ENCODE peak calls at places on chromosomes 13 and 19, in four cellular contexts. E is mesendoderm, P is IMR-90, O is H1. Q is an unnamed sample.

GRCh38 chr13:98141938-98142426 is 912 bp upstream of the FARP1 start:
- DNase-seq in O (no peak), P (no peak), E (peak), Q (peak)

GRCh38 chr13:93862259-93862658 is 617.2 kb downstream of the DCT start:
- DNase-seq in P (peak), E (no peak), O (no peak), Q (no peak)

GRCh38 chr13:73625562-73626339 is 508.5 kb downstream of the KLF12 start:
- DNase-seq in P (no peak), O (no peak), E (no peak), Q (no peak)

GRCh38 chr19:11242864-11243797 is 3.7 kb downstream of the ANGPTL8 start:
- DNase-seq in E (peak), P (peak), O (peak), Q (peak)

GRCh38 chr19:35828694-35829301 is 16.2 kb upstream of the PRODH2 start:
- DNase-seq in E (peak), P (peak), O (no peak), Q (peak)

GRCh38 chr19:50050406-50051223 is 24.8 kb downstream of the ZNF473 start:
- DNase-seq in O (no peak), E (peak), P (peak), Q (no peak)

GRCh38 chr13:26230703-26231102 is 8.6 kb upstream of the RNF6 start:
- DNase-seq in P (no peak), E (no peak), O (no peak), Q (no peak)

GRCh38 chr19:52188822-52189744 is 769 bp upstream of the PPP2R1A start:
- DNase-seq in P (no peak), E (no peak), O (peak), Q (no peak)

GRCh38 chr19:55036058-55036457 is 2.0 kb downstream of the GP6 start:
- DNase-seq in P (no peak), E (no peak), O (no peak), Q (no peak)

GRCh38 chr13:71979616-71980015 is 112.6 kb upstream of the DACH1 start:
- DNase-seq in E (peak), O (no peak), P (no peak), Q (peak)

GRCh38 chr19:55460670-55461258 is 678 bp downstream of the ISOC2 start:
- DNase-seq in P (peak), E (peak), O (no peak), Q (peak)

GRCh38 chr13:30406779-30407416 is 15.4 kb upstream of the UBE2L5 start:
- DNase-seq in E (no peak), O (no peak), P (no peak), Q (no peak)

GRCh38 chr19:11105014-11105636 is 15.9 kb downstream of the LDLR start:
- DNase-seq in O (no peak), P (no peak), E (no peak), Q (no peak)

GRCh38 chr19:13781547-13781946 is 7.3 kb downstream of the C19orf53 start:
- DNase-seq in E (peak), O (no peak), P (peak), Q (peak)

GRCh38 chr13:27481766-27482165 is 31.4 kb upstream of the MTIF3 start:
- DNase-seq in O (peak), P (peak), E (peak), Q (peak)

GRCh38 chr19:18895038-18895827 is 725 bp downstream of the CERS1 start:
- DNase-seq in E (peak), P (no peak), O (no peak), Q (peak)

GRCh38 chr19:7109678-7110289 is 40.3 kb downstream of the ZNF557 start:
- DNase-seq in E (peak), P (no peak), O (peak), Q (peak)

GRCh38 chr19:19406878-19407639 is 1.6 kb downstream of the GATAD2A start:
- DNase-seq in O (no peak), P (peak), E (no peak), Q (no peak)

GRCh38 chr13:110642291-110642981 is 27.1 kb downstream of the NAXD start:
- DNase-seq in O (no peak), P (no peak), E (no peak), Q (no peak)
- H3K18ac ChIP-seq in O (no peak), P (no peak), E (no peak), Q (no peak)

DNA sequence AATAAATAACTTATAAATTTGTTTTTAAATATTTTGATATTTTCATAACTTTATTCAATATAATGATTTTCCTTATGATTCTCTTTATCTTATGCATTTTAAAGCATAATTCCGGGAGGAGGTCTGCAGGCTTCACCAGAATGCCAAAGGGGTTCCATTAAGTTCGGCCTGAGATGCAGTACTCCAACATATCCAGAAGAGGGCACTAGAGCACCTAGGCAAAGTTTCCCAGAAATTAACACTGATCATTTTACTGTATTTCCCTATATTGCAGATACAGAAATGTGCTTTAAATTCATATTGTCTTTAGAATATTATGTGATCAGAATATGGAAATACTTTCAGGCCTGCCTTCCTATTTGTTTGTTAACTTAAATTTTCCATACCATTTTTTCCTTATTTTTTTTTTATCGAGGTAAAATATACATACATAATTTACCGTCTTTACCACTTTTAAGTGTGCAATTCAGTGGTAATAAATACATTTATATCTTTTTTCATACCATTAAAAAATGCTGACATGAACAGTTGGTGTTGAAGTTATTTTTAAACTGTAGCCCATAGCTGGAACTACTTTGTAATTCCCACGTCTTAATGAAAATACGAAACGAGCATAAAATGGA is 58.9 kb upstream of the TM9SF2 start:
- DNase-seq in O (no peak), E (peak), P (peak), Q (no peak)
- H4K5ac ChIP-seq in O (no peak), E (no peak), P (no peak), Q (no peak)

GRCh38 chr13:110297771-110298170 is 9.2 kb downstream of the COL4A1 start:
- DNase-seq in E (no peak), P (no peak), O (no peak), Q (no peak)

GRCh38 chr13:110298221-110298565 is 8.8 kb downstream of the COL4A1 start:
- DNase-seq in O (no peak), P (no peak), E (no peak), Q (no peak)

GRCh38 chr13:110294624-110295023 is 12.3 kb downstream of the COL4A1 start:
- DNase-seq in P (no peak), O (no peak), E (no peak), Q (no peak)

GRCh38 chr13:110298566-110299321 is 8.2 kb downstream of the COL4A1 start:
- DNase-seq in P (no peak), O (no peak), E (peak), Q (peak)

DNA sequence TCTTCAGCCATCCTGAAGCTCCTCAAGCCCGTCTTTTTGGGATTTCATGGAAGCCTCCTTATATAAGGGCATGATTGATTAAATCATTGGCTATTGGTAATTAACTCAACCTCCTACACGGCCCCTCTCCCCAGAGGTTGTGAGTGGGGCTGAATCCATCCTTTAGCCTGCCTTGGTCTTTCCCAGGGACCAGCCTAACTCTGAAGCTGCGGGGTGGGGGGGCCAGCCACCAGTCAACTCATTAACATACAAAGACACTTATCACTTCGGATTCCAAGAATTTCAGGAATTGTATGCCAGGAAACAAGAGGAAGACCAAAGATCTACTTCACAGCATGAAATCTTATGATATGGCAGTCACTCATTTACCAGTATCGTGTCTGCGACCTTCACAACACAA is 9.9 kb downstream of the COL4A1 start:
- DNase-seq in P (no peak), E (peak), O (no peak), Q (no peak)
- H2BK120ac ChIP-seq in P (no peak), E (peak), O (no peak), Q (no peak)

DNA sequence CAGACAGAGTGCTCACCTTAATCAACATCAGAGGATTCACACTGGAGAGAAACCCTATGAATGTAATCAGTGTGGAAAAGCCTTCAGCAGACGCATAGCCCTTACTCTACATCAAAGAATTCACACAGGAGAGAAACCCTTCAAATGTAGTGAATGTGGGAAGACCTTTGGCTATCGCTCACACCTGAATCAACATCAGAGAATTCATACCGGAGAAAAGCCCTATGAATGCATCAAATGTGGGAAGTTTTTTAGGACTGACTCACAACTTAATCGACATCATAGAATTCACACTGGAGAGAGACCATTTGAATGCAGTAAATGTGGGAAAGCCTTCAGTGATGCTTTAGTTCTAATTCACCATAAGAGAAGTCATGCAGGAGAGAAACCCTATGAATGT is 18.3 kb downstream of the ZNF527 start:
- DNase-seq in P (no peak), O (no peak), E (peak), Q (no peak)
- H3K18ac ChIP-seq in P (no peak), O (no peak), E (no peak), Q (no peak)

GRCh38 chr19:45380107-45380506 is 9.7 kb upstream of the ERCC2 start:
- DNase-seq in E (no peak), P (no peak), O (no peak), Q (no peak)

GRCh38 chr19:45391346-45391745 is 13.5 kb downstream of the PPP1R13L start:
- DNase-seq in O (no peak), E (peak), P (peak), Q (peak)

GRCh38 chr19:45382426-45382825 is 12.1 kb upstream of the ERCC2 start:
- DNase-seq in E (no peak), P (no peak), O (no peak), Q (no peak)

DNA sequence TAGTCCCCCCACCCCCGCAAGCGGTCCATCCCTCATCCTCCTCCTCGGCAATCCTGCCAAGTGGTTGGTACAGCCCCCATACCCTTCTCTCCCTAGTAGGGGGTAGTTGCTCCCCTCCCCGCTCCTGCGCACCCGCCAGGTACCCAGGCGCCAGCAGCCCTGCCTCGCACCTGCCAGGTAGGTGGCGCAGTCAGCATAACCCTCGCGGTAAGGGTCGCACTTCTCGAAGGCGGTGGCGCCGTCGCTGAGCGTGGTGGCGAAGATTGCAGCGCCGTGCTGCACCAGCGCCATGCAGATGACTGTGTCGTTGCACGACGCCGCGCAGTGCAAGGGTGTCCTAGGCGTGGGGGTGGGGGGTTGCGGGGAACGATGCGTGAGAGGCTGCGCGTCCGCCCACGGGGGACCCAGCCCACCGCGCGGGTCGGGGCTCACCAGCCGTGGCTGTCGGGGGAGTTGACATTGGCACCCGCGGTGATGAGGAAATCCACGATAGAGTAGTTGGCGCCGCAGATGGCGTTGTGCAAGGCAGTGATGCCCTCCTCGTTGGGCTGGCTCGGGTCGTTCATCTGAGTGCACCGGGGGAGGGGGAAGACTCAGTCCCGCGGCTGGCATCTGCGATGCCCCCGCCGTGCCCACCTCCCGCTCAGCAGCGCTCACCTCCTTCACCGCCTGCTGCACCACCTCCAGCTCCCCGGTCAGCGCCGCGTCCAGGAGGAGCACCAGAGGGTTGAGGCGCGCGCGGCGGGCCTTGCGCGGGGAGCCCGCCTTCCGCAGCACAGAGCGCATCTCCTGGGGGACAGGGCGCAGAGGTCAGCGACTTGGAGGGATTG is 15.2 kb upstream of the ERCC2 start:
- DNase-seq in O (no peak), E (peak), P (no peak), Q (peak)
- H4K5ac ChIP-seq in O (no peak), E (no peak), P (no peak), Q (no peak)

DNA sequence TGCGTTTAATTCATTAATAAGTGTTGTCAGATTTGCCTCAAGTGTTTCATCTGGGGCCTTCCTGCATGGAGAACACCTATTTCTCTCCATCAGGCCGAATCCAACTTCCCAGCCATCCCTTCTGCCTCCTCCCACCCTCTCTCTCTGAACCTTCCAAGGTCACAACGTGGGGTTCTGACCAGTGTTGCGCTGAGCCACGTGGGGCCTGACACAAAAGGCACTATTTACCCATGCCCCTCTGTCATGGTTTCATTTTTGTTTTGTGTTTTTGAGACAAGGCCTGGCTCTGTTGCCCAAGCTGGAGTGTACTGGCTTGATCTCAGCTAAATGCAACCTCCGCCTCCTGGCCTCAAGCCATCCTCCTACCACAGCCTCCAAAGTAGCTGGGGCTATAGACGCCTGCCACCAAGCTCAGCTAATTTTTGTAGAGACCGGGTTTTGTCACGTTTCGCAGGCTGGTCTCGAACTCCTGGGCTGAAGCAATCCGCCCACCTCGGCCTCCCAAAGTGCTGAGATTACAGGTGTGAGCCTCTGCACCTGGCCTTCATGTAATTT is 8.6 kb upstream of the IRGC start:
- DNase-seq in E (no peak), P (no peak), O (no peak), Q (no peak)
- H2BK120ac ChIP-seq in E (no peak), P (no peak), O (no peak), Q (no peak)

DNA sequence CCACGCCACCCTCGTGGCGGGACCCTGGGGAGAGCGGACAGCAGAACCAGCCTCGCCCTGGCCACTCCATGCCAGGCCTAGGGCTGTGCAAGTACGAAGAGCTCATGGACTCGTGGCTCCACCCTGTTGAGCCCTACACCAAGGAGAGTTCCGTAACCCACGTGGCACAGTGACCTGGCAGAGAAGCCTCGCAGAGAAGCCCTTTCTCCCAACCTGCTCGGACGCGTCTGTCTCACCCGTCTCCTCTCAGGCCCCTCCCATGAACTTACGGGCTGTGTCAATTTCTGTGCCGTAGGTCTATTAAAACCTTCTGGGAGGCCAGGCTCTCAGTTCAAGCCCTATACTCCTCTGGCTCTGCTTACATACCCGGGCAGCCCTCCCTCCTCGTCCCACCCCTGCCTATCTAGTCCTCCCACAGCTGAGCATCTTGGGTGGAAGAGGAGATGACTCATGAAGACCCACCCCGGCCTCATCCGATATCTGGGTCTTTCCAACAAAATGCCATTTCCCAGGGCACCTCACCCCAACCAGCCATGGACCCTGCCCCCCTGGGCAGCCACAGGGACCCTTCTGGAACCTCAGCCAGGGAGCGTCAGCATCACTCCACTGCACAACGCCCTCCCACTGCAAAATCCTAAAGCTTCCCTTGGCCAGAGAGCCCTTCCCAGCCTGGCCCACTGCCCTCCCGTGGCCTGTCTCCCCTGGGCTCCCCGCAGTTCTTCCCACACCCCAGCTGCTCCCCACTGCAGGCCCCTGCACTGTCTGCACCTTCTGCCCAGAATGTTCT is 2.4 kb downstream of the UBXN6 start:
- DNase-seq in E (no peak), P (peak), O (no peak), Q (no peak)
- H3K18ac ChIP-seq in E (no peak), P (peak), O (no peak), Q (no peak)